ENCODE peak calls at places on chromosomes 6 and 20, in eight cellular contexts. One of them, this sample, is unnamed.
A peak's percentile ranks its signal among the peaks of the same experiment; 100 is the strongest.

GRCh38 chr6:44264154-44265002 is 973 bp downstream of the NFKBIE start:
- DNase-seq in cardiac fibroblast: no peak
- DNase-seq in heart left ventricle: peak; percentile 58
- DNase-seq in GM12865: peak; percentile 85
- DNase-seq in heart right ventricle: no peak
- DNase-seq in foreskin fibroblast: no peak
- DNase-seq in gastrocnemius medialis: no peak
- DNase-seq in H7: peak; percentile 61
- DNase-seq in this sample: peak; percentile 36

GRCh38 chr6:158053377-158054313 is 72.0 kb downstream of the SYNJ2 start:
- DNase-seq in heart left ventricle: no peak
- DNase-seq in GM12865: no peak
- DNase-seq in heart right ventricle: no peak
- DNase-seq in H7: no peak
- DNase-seq in gastrocnemius medialis: no peak
- DNase-seq in cardiac fibroblast: no peak
- DNase-seq in foreskin fibroblast: no peak
- DNase-seq in this sample: no peak

GRCh38 chr20:51393566-51393965 is 149.0 kb downstream of the NFATC2 start:
- DNase-seq in H7: no peak
- DNase-seq in heart left ventricle: peak; percentile 45
- DNase-seq in foreskin fibroblast: no peak
- DNase-seq in gastrocnemius medialis: no peak
- DNase-seq in cardiac fibroblast: no peak
- DNase-seq in GM12865: no peak
- DNase-seq in heart right ventricle: peak; percentile 28
- DNase-seq in this sample: peak; percentile 13

GRCh38 chr6:2823104-2823850 is 18.4 kb downstream of the SERPINB1 start:
- DNase-seq in heart right ventricle: no peak
- DNase-seq in foreskin fibroblast: peak; percentile 35
- DNase-seq in H7: no peak
- DNase-seq in gastrocnemius medialis: peak; percentile 20
- DNase-seq in GM12865: no peak
- DNase-seq in cardiac fibroblast: no peak
- DNase-seq in heart left ventricle: no peak
- DNase-seq in this sample: no peak

GRCh38 chr20:1537731-1538058 is 19.8 kb downstream of the SIRPD start:
- DNase-seq in heart left ventricle: peak; percentile 76
- DNase-seq in GM12865: peak; percentile 48
- DNase-seq in H7: no peak
- DNase-seq in gastrocnemius medialis: peak; percentile 12
- DNase-seq in cardiac fibroblast: no peak
- DNase-seq in foreskin fibroblast: no peak
- DNase-seq in heart right ventricle: peak; percentile 37
- DNase-seq in this sample: peak; percentile 50

GRCh38 chr6:56693246-56693607 is 50.5 kb upstream of the DST start:
- DNase-seq in heart left ventricle: peak; percentile 95
- DNase-seq in heart right ventricle: peak; percentile 88
- DNase-seq in gastrocnemius medialis: peak; percentile 81
- DNase-seq in GM12865: no peak
- DNase-seq in foreskin fibroblast: peak; percentile 94
- DNase-seq in cardiac fibroblast: peak; percentile 88
- DNase-seq in H7: no peak
- DNase-seq in this sample: peak; percentile 79

GRCh38 chr6:31396422-31397152 is 6.8 kb upstream of the MICA start:
- DNase-seq in GM12865: peak; percentile 86
- DNase-seq in foreskin fibroblast: peak; percentile 91
- DNase-seq in heart left ventricle: peak; percentile 82
- DNase-seq in heart right ventricle: peak; percentile 86
- DNase-seq in H7: peak; percentile 76
- DNase-seq in cardiac fibroblast: peak; percentile 81
- DNase-seq in gastrocnemius medialis: peak; percentile 47
- DNase-seq in this sample: peak; percentile 90

GRCh38 chr20:51164732-51165530 is 142.0 kb upstream of the KCNG1 start:
- DNase-seq in heart right ventricle: no peak
- DNase-seq in GM12865: no peak
- DNase-seq in H7: no peak
- DNase-seq in gastrocnemius medialis: no peak
- DNase-seq in heart left ventricle: no peak
- DNase-seq in foreskin fibroblast: no peak
- DNase-seq in cardiac fibroblast: no peak
- DNase-seq in this sample: no peak

GRCh38 chr20:50980851-50981713 is 22.5 kb downstream of the MOCS3 start:
- DNase-seq in GM12865: peak; percentile 72
- DNase-seq in H7: peak; percentile 91
- DNase-seq in heart left ventricle: peak; percentile 49
- DNase-seq in foreskin fibroblast: peak; percentile 82
- DNase-seq in gastrocnemius medialis: no peak
- DNase-seq in cardiac fibroblast: peak; percentile 73
- DNase-seq in heart right ventricle: peak; percentile 49
- DNase-seq in this sample: peak; percentile 55

GRCh38 chr6:4774715-4775590 is 1.3 kb upstream of the CDYL start:
- DNase-seq in heart left ventricle: peak; percentile 39
- DNase-seq in heart right ventricle: peak; percentile 21
- DNase-seq in cardiac fibroblast: no peak
- DNase-seq in H7: peak; percentile 33
- DNase-seq in GM12865: no peak
- DNase-seq in gastrocnemius medialis: peak; percentile 3
- DNase-seq in foreskin fibroblast: peak; percentile 18
- DNase-seq in this sample: peak; percentile 57

GRCh38 chr6:83215131-83216047 is 22.2 kb downstream of the RWDD2A start:
- DNase-seq in H7: no peak
- DNase-seq in foreskin fibroblast: peak; percentile 88
- DNase-seq in heart left ventricle: peak; percentile 62
- DNase-seq in cardiac fibroblast: peak; percentile 89
- DNase-seq in GM12865: peak; percentile 80
- DNase-seq in gastrocnemius medialis: peak; percentile 17
- DNase-seq in heart right ventricle: peak; percentile 71
- DNase-seq in this sample: peak; percentile 61

GRCh38 chr6:138000955-138001354 is 106.3 kb downstream of the PERP start:
- DNase-seq in heart right ventricle: no peak
- DNase-seq in foreskin fibroblast: no peak
- DNase-seq in heart left ventricle: no peak
- DNase-seq in gastrocnemius medialis: no peak
- DNase-seq in H7: no peak
- DNase-seq in GM12865: no peak
- DNase-seq in cardiac fibroblast: no peak
- DNase-seq in this sample: no peak

DNA sequence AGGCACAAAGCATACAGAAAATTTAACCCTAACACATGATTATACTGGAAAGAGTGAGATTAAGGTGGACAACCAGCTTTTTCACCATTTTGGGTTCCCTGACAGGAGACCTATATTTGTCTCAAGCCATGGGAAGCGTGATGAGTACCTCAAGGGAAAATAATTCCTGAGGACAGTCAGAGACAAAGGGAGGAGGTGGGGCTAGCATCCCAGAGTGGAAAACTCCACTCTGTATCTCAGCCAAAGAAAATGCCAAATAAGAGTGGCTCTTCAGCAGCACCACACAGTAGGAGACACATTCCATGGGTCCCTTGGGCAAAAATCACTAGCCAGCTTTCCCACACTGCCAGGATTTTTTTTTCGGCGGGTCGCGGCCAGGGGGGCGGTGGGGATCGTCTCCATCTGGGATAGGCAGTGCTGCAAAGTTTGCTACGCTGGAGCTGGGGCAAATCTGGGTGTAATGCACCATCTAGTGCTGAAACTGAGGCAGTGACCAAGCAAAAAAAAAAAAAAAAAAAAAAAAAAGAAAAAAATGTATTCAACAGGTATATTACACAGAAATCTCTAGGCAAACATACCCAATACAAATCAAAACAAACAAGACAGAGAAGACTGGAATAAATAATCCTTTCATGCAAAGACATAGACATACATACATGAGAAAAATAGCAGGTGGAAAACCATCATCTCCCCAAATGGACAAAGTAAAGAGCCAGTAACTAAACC is 77.3 kb upstream of the SLC35F1 start:
- DNase-seq in GM12865: peak; percentile 47
- DNase-seq in heart left ventricle: no peak
- DNase-seq in heart right ventricle: no peak
- DNase-seq in H7: peak; percentile 65
- DNase-seq in foreskin fibroblast: peak; percentile 2
- DNase-seq in gastrocnemius medialis: no peak
- DNase-seq in cardiac fibroblast: peak; percentile 38
- DNase-seq in this sample: no peak
- H3K4me3 ChIP-seq in GM12865: no peak overlapping the region
- H3K4me3 ChIP-seq in heart left ventricle: no peak overlapping the region
- H3K4me3 ChIP-seq in heart right ventricle: no peak overlapping the region
- H3K4me3 ChIP-seq in H7: peak overlapping the region; percentile 41
- H3K4me3 ChIP-seq in foreskin fibroblast: peak overlapping the region; percentile 51
- H3K4me3 ChIP-seq in gastrocnemius medialis: no peak overlapping the region
- H3K4me3 ChIP-seq in cardiac fibroblast: peak overlapping the region; percentile 46
- H3K4me3 ChIP-seq in this sample: no peak overlapping the region

GRCh38 chr20:3677733-3678132 is 4.1 kb downstream of the ADAM33 start:
- DNase-seq in heart left ventricle: peak; percentile 66
- DNase-seq in GM12865: no peak
- DNase-seq in heart right ventricle: peak; percentile 26
- DNase-seq in cardiac fibroblast: peak; percentile 65
- DNase-seq in H7: no peak
- DNase-seq in gastrocnemius medialis: no peak
- DNase-seq in foreskin fibroblast: peak; percentile 74
- DNase-seq in this sample: no peak

GRCh38 chr20:3678198-3678597 is 3.6 kb downstream of the ADAM33 start:
- DNase-seq in H7: no peak
- DNase-seq in gastrocnemius medialis: no peak
- DNase-seq in cardiac fibroblast: no peak
- DNase-seq in foreskin fibroblast: no peak
- DNase-seq in heart left ventricle: no peak
- DNase-seq in heart right ventricle: no peak
- DNase-seq in GM12865: no peak
- DNase-seq in this sample: no peak

GRCh38 chr20:3679749-3680700 is 1.8 kb downstream of the ADAM33 start:
- DNase-seq in foreskin fibroblast: peak; percentile 96
- DNase-seq in GM12865: no peak
- DNase-seq in H7: peak; percentile 73
- DNase-seq in cardiac fibroblast: peak; percentile 90
- DNase-seq in heart left ventricle: peak; percentile 67
- DNase-seq in heart right ventricle: no peak
- DNase-seq in gastrocnemius medialis: no peak
- DNase-seq in this sample: no peak

GRCh38 chr20:3680701-3681351 is 984 bp downstream of the ADAM33 start:
- DNase-seq in H7: peak; percentile 74
- DNase-seq in heart left ventricle: no peak
- DNase-seq in gastrocnemius medialis: no peak
- DNase-seq in GM12865: no peak
- DNase-seq in heart right ventricle: no peak
- DNase-seq in cardiac fibroblast: no peak
- DNase-seq in foreskin fibroblast: peak; percentile 48
- DNase-seq in this sample: no peak

DNA sequence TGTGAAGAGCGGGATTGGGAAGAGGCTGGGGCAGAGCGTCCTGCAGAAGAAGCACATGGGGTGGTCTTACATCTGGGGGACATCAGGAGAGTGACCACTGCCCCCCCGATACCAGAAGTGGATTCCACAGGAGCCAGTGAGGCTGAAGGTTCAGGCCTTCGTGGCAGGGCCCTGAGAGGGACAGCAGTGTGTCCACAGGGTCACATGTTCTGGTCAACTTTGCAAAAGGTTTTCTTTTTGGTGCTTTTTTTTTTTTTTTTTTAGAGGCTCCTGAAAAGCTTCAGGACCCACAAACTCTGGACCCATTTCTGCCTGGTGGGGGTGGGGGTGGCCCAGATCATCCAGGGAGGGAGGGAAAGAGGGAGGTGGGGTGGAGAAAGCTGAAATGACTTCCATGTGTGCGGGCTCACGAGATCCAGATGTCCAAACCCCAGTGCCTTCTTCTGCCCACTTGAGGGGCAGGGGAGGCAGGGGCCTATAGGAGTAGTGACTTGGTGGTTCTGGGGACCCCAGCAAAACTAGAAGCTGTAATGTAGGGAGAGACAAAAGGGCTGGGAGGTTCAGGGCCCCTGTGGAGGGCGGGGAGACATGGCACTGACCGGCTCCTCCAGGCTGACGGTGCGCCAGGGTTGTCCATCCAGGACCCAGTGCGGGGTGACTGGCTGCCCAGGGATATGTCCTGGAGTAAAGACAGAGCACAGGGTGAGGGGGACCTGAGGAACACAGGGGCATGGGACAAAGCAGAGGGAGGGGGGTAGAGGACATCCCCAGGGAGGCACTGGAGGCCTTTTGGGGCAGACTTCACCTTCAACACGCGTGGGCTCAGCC is 2.7 kb downstream of the ADAM33 start:
- DNase-seq in cardiac fibroblast: no peak
- DNase-seq in foreskin fibroblast: peak; percentile 87
- DNase-seq in H7: no peak
- DNase-seq in gastrocnemius medialis: no peak
- DNase-seq in GM12865: no peak
- DNase-seq in heart right ventricle: no peak
- DNase-seq in heart left ventricle: no peak
- DNase-seq in this sample: no peak
- H3K4me3 ChIP-seq in cardiac fibroblast: no peak overlapping the region
- H3K4me3 ChIP-seq in foreskin fibroblast: peak overlapping the region; percentile 80
- H3K4me3 ChIP-seq in H7: no peak overlapping the region
- H3K4me3 ChIP-seq in gastrocnemius medialis: no peak overlapping the region
- H3K4me3 ChIP-seq in GM12865: no peak overlapping the region
- H3K4me3 ChIP-seq in heart right ventricle: no peak overlapping the region
- H3K4me3 ChIP-seq in heart left ventricle: no peak overlapping the region
- H3K4me3 ChIP-seq in this sample: no peak overlapping the region

GRCh38 chr20:63735859-63736718 is at the start of gene LIME1:
- DNase-seq in cardiac fibroblast: no peak
- DNase-seq in gastrocnemius medialis: no peak
- DNase-seq in foreskin fibroblast: no peak
- DNase-seq in GM12865: peak; percentile 87
- DNase-seq in heart right ventricle: no peak
- DNase-seq in H7: peak; percentile 63
- DNase-seq in heart left ventricle: no peak
- DNase-seq in this sample: peak; percentile 11
- H3K4me3 ChIP-seq in cardiac fibroblast: no peak within 1 kb of the TSS
- H3K4me3 ChIP-seq in gastrocnemius medialis: no peak within 1 kb of the TSS
- H3K4me3 ChIP-seq in foreskin fibroblast: no peak within 1 kb of the TSS
- H3K4me3 ChIP-seq in GM12865: peak within 1 kb of the TSS; percentile 69
- H3K4me3 ChIP-seq in heart right ventricle: peak within 1 kb of the TSS; percentile 28
- H3K4me3 ChIP-seq in H7: peak within 1 kb of the TSS; percentile 12
- H3K4me3 ChIP-seq in heart left ventricle: peak within 1 kb of the TSS; percentile 28
- H3K4me3 ChIP-seq in this sample: no peak within 1 kb of the TSS

GRCh38 chr6:30227763-30228487 is 14.7 kb upstream of the TRIM26 start:
- DNase-seq in GM12865: no peak
- DNase-seq in foreskin fibroblast: no peak
- DNase-seq in H7: no peak
- DNase-seq in heart left ventricle: no peak
- DNase-seq in cardiac fibroblast: no peak
- DNase-seq in gastrocnemius medialis: no peak
- DNase-seq in heart right ventricle: no peak
- DNase-seq in this sample: no peak
- H3K4me3 ChIP-seq in GM12865: no peak overlapping the region
- H3K4me3 ChIP-seq in foreskin fibroblast: no peak overlapping the region
- H3K4me3 ChIP-seq in H7: no peak overlapping the region
- H3K4me3 ChIP-seq in heart left ventricle: no peak overlapping the region
- H3K4me3 ChIP-seq in cardiac fibroblast: no peak overlapping the region
- H3K4me3 ChIP-seq in gastrocnemius medialis: no peak overlapping the region
- H3K4me3 ChIP-seq in heart right ventricle: no peak overlapping the region
- H3K4me3 ChIP-seq in this sample: no peak overlapping the region